ENCODE peak calls at places on chromosomes 13 and 19, in ten cellular contexts. One of them, this sample, is unnamed.

GRCh38 chr13:75151081-75151643 is 330.8 kb downstream of the TBC1D4 start:
- DNase-seq in right atrium auricular region: no peak
- DNase-seq in H7: no peak
- DNase-seq in fibroblast of mammary gland: peak; percentile 79
- DNase-seq in mesendoderm: no peak
- DNase-seq in dorsolateral prefrontal cortex: no peak
- DNase-seq in choroid plexus epithelial cell: peak; percentile 91
- DNase-seq in CD4-positive, CD25-positive, alpha-beta regulatory T cell: no peak
- DNase-seq in mucosa of descending colon: no peak
- DNase-seq in transverse colon: no peak
- DNase-seq in this sample: no peak

GRCh38 chr13:45082964-45083363 is 37.3 kb upstream of the GTF2F2 start:
- DNase-seq in right atrium auricular region: no peak
- DNase-seq in H7: no peak
- DNase-seq in fibroblast of mammary gland: peak; percentile 76
- DNase-seq in mesendoderm: no peak
- DNase-seq in dorsolateral prefrontal cortex: no peak
- DNase-seq in choroid plexus epithelial cell: peak; percentile 13
- DNase-seq in CD4-positive, CD25-positive, alpha-beta regulatory T cell: no peak
- DNase-seq in mucosa of descending colon: no peak
- DNase-seq in transverse colon: no peak
- DNase-seq in this sample: no peak

GRCh38 chr13:112875627-112876026 is 93.4 kb upstream of the MCF2L start:
- DNase-seq in right atrium auricular region: no peak
- DNase-seq in H7: no peak
- DNase-seq in fibroblast of mammary gland: no peak
- DNase-seq in mesendoderm: no peak
- DNase-seq in dorsolateral prefrontal cortex: no peak
- DNase-seq in choroid plexus epithelial cell: no peak
- DNase-seq in CD4-positive, CD25-positive, alpha-beta regulatory T cell: no peak
- DNase-seq in mucosa of descending colon: no peak
- DNase-seq in transverse colon: no peak
- DNase-seq in this sample: no peak

GRCh38 chr13:114035583-114036501 is 62.0 kb upstream of the C13orf46 start:
- DNase-seq in right atrium auricular region: peak; percentile 72
- DNase-seq in H7: peak; percentile 80
- DNase-seq in fibroblast of mammary gland: peak; percentile 40
- DNase-seq in mesendoderm: no peak
- DNase-seq in dorsolateral prefrontal cortex: peak; percentile 80
- DNase-seq in choroid plexus epithelial cell: peak; percentile 65
- DNase-seq in CD4-positive, CD25-positive, alpha-beta regulatory T cell: no peak
- DNase-seq in mucosa of descending colon: no peak
- DNase-seq in transverse colon: no peak
- DNase-seq in this sample: no peak

GRCh38 chr13:38394777-38395504 is 45.3 kb downstream of the UFM1 start:
- DNase-seq in right atrium auricular region: no peak
- DNase-seq in H7: no peak
- DNase-seq in fibroblast of mammary gland: peak; percentile 42
- DNase-seq in mesendoderm: peak; percentile 53
- DNase-seq in dorsolateral prefrontal cortex: no peak
- DNase-seq in choroid plexus epithelial cell: no peak
- DNase-seq in CD4-positive, CD25-positive, alpha-beta regulatory T cell: no peak
- DNase-seq in mucosa of descending colon: no peak
- DNase-seq in transverse colon: no peak
- DNase-seq in this sample: no peak

GRCh38 chr19:50815443-50815842 is 8.1 kb downstream of the KLK1 start:
- DNase-seq in right atrium auricular region: no peak
- DNase-seq in H7: no peak
- DNase-seq in fibroblast of mammary gland: no peak
- DNase-seq in mesendoderm: no peak
- DNase-seq in dorsolateral prefrontal cortex: no peak
- DNase-seq in choroid plexus epithelial cell: no peak
- DNase-seq in CD4-positive, CD25-positive, alpha-beta regulatory T cell: no peak
- DNase-seq in mucosa of descending colon: no peak
- DNase-seq in transverse colon: no peak
- DNase-seq in this sample: no peak

GRCh38 chr19:10291554-10292205 is 1.9 kb downstream of the ICAM5 start:
- DNase-seq in right atrium auricular region: no peak
- DNase-seq in H7: no peak
- DNase-seq in fibroblast of mammary gland: no peak
- DNase-seq in mesendoderm: no peak
- DNase-seq in dorsolateral prefrontal cortex: no peak
- DNase-seq in choroid plexus epithelial cell: no peak
- DNase-seq in CD4-positive, CD25-positive, alpha-beta regulatory T cell: no peak
- DNase-seq in mucosa of descending colon: peak; percentile 53
- DNase-seq in transverse colon: no peak
- DNase-seq in this sample: no peak

GRCh38 chr13:114128624-114129522 is 3.5 kb downstream of the RASA3 start:
- DNase-seq in right atrium auricular region: peak; percentile 91
- DNase-seq in H7: no peak
- DNase-seq in fibroblast of mammary gland: peak; percentile 94
- DNase-seq in mesendoderm: no peak
- DNase-seq in dorsolateral prefrontal cortex: no peak
- DNase-seq in choroid plexus epithelial cell: peak; percentile 90
- DNase-seq in CD4-positive, CD25-positive, alpha-beta regulatory T cell: peak; percentile 85
- DNase-seq in mucosa of descending colon: peak; percentile 72
- DNase-seq in transverse colon: peak; percentile 79
- DNase-seq in this sample: peak; percentile 83

GRCh38 chr13:84870190-84870589 is 929.0 kb downstream of the SLITRK6 start:
- DNase-seq in right atrium auricular region: no peak
- DNase-seq in H7: no peak
- DNase-seq in fibroblast of mammary gland: peak; percentile 1
- DNase-seq in mesendoderm: peak; percentile 21
- DNase-seq in dorsolateral prefrontal cortex: no peak
- DNase-seq in choroid plexus epithelial cell: peak; percentile 1
- DNase-seq in CD4-positive, CD25-positive, alpha-beta regulatory T cell: no peak
- DNase-seq in mucosa of descending colon: no peak
- DNase-seq in transverse colon: no peak
- DNase-seq in this sample: no peak

GRCh38 chr13:44710576-44710975 is 134.4 kb upstream of the TSC22D1 start:
- DNase-seq in right atrium auricular region: no peak
- DNase-seq in H7: no peak
- DNase-seq in fibroblast of mammary gland: peak; percentile 93
- DNase-seq in mesendoderm: peak; percentile 44
- DNase-seq in dorsolateral prefrontal cortex: no peak
- DNase-seq in choroid plexus epithelial cell: peak; percentile 94
- DNase-seq in CD4-positive, CD25-positive, alpha-beta regulatory T cell: no peak
- DNase-seq in mucosa of descending colon: no peak
- DNase-seq in transverse colon: no peak
- DNase-seq in this sample: no peak

GRCh38 chr13:106083620-106084350 is 451.7 kb downstream of the EFNB2 start:
- DNase-seq in right atrium auricular region: no peak
- DNase-seq in H7: peak; percentile 70
- DNase-seq in fibroblast of mammary gland: peak; percentile 73
- DNase-seq in mesendoderm: peak; percentile 70
- DNase-seq in dorsolateral prefrontal cortex: peak; percentile 32
- DNase-seq in choroid plexus epithelial cell: peak; percentile 78
- DNase-seq in CD4-positive, CD25-positive, alpha-beta regulatory T cell: no peak
- DNase-seq in mucosa of descending colon: no peak
- DNase-seq in transverse colon: peak; percentile 43
- DNase-seq in this sample: no peak

GRCh38 chr19:14031719-14032480 is at the start of gene IL27RA:
- DNase-seq in right atrium auricular region: no peak
- DNase-seq in H7: peak; percentile 85
- DNase-seq in fibroblast of mammary gland: peak; percentile 26
- DNase-seq in mesendoderm: peak; percentile 63
- DNase-seq in dorsolateral prefrontal cortex: peak; percentile 17
- DNase-seq in choroid plexus epithelial cell: peak; percentile 32
- DNase-seq in CD4-positive, CD25-positive, alpha-beta regulatory T cell: peak; percentile 85
- DNase-seq in mucosa of descending colon: peak; percentile 78
- DNase-seq in transverse colon: peak; percentile 75
- DNase-seq in this sample: peak; percentile 86

GRCh38 chr13:35988648-35989081 is 142.5 kb downstream of the DCLK1 start:
- DNase-seq in right atrium auricular region: no peak
- DNase-seq in H7: no peak
- DNase-seq in fibroblast of mammary gland: peak; percentile 95
- DNase-seq in mesendoderm: peak; percentile 41
- DNase-seq in dorsolateral prefrontal cortex: no peak
- DNase-seq in choroid plexus epithelial cell: peak; percentile 63
- DNase-seq in CD4-positive, CD25-positive, alpha-beta regulatory T cell: no peak
- DNase-seq in mucosa of descending colon: no peak
- DNase-seq in transverse colon: no peak
- DNase-seq in this sample: no peak

GRCh38 chr13:69603144-69603853 is 504.3 kb upstream of the ATXN8OS start:
- DNase-seq in right atrium auricular region: no peak
- DNase-seq in H7: no peak
- DNase-seq in fibroblast of mammary gland: no peak
- DNase-seq in mesendoderm: no peak
- DNase-seq in dorsolateral prefrontal cortex: no peak
- DNase-seq in choroid plexus epithelial cell: no peak
- DNase-seq in CD4-positive, CD25-positive, alpha-beta regulatory T cell: no peak
- DNase-seq in mucosa of descending colon: no peak
- DNase-seq in transverse colon: no peak
- DNase-seq in this sample: no peak

GRCh38 chr19:32168606-32169005 is 176.8 kb upstream of the ZNF507 start:
- DNase-seq in right atrium auricular region: peak; percentile 26
- DNase-seq in H7: no peak
- DNase-seq in fibroblast of mammary gland: no peak
- DNase-seq in mesendoderm: no peak
- DNase-seq in dorsolateral prefrontal cortex: no peak
- DNase-seq in choroid plexus epithelial cell: no peak
- DNase-seq in CD4-positive, CD25-positive, alpha-beta regulatory T cell: no peak
- DNase-seq in mucosa of descending colon: no peak
- DNase-seq in transverse colon: no peak
- DNase-seq in this sample: no peak

GRCh38 chr19:48958006-48958405 is 3.3 kb downstream of the BAX start:
- DNase-seq in right atrium auricular region: no peak
- DNase-seq in H7: no peak
- DNase-seq in fibroblast of mammary gland: no peak
- DNase-seq in mesendoderm: no peak
- DNase-seq in dorsolateral prefrontal cortex: no peak
- DNase-seq in choroid plexus epithelial cell: no peak
- DNase-seq in CD4-positive, CD25-positive, alpha-beta regulatory T cell: no peak
- DNase-seq in mucosa of descending colon: no peak
- DNase-seq in transverse colon: no peak
- DNase-seq in this sample: no peak

GRCh38 chr13:51659276-51660127 is 75.2 kb downstream of the WDFY2 start:
- DNase-seq in right atrium auricular region: no peak
- DNase-seq in H7: no peak
- DNase-seq in fibroblast of mammary gland: peak; percentile 67
- DNase-seq in mesendoderm: no peak
- DNase-seq in dorsolateral prefrontal cortex: no peak
- DNase-seq in choroid plexus epithelial cell: peak; percentile 24
- DNase-seq in CD4-positive, CD25-positive, alpha-beta regulatory T cell: no peak
- DNase-seq in mucosa of descending colon: no peak
- DNase-seq in transverse colon: no peak
- DNase-seq in this sample: no peak

GRCh38 chr13:53158201-53158600 is 129.6 kb downstream of the OLFM4 start:
- DNase-seq in right atrium auricular region: no peak
- DNase-seq in H7: no peak
- DNase-seq in fibroblast of mammary gland: no peak
- DNase-seq in mesendoderm: no peak
- DNase-seq in dorsolateral prefrontal cortex: no peak
- DNase-seq in choroid plexus epithelial cell: no peak
- DNase-seq in CD4-positive, CD25-positive, alpha-beta regulatory T cell: no peak
- DNase-seq in mucosa of descending colon: no peak
- DNase-seq in transverse colon: no peak
- DNase-seq in this sample: no peak
- H3K4me3 ChIP-seq in right atrium auricular region: no peak overlapping the region
- H3K4me3 ChIP-seq in H7: no peak overlapping the region
- H3K4me3 ChIP-seq in fibroblast of mammary gland: no peak overlapping the region
- H3K4me3 ChIP-seq in mesendoderm: no peak overlapping the region
- H3K4me3 ChIP-seq in dorsolateral prefrontal cortex: no peak overlapping the region
- H3K4me3 ChIP-seq in choroid plexus epithelial cell: no peak overlapping the region
- H3K4me3 ChIP-seq in CD4-positive, CD25-positive, alpha-beta regulatory T cell: no peak overlapping the region
- H3K4me3 ChIP-seq in mucosa of descending colon: no peak overlapping the region
- H3K4me3 ChIP-seq in transverse colon: no peak overlapping the region
- H3K4me3 ChIP-seq in this sample: no peak overlapping the region

DNA sequence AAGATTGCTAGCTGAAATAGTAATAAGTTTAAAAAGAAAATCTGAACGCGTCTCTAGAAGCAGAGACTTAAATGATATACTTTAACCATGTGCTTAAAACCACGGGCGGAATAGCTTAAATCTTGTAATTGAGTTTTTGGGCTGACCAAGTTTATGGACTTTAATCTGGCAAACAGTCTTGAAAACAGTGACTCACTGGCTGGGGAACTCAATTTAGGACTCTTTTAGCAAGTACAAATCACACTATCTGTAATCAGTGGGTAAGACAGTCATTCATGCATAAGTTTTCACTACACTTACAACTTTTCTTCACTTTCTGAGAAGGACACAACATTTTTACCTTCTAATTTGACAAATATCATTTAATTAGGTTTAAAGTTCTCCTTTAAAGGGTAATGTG is 26.8 kb downstream of the ZNF627 start:
- DNase-seq in right atrium auricular region: no peak
- DNase-seq in H7: no peak
- DNase-seq in fibroblast of mammary gland: peak; percentile 61
- DNase-seq in mesendoderm: no peak
- DNase-seq in dorsolateral prefrontal cortex: no peak
- DNase-seq in choroid plexus epithelial cell: peak; percentile 37
- DNase-seq in CD4-positive, CD25-positive, alpha-beta regulatory T cell: no peak
- DNase-seq in mucosa of descending colon: no peak
- DNase-seq in transverse colon: no peak
- DNase-seq in this sample: no peak
- H3K4me3 ChIP-seq in right atrium auricular region: peak overlapping the region; percentile 51
- H3K4me3 ChIP-seq in H7: no peak overlapping the region
- H3K4me3 ChIP-seq in fibroblast of mammary gland: peak overlapping the region; percentile 41
- H3K4me3 ChIP-seq in mesendoderm: no peak overlapping the region
- H3K4me3 ChIP-seq in dorsolateral prefrontal cortex: peak overlapping the region; percentile 60
- H3K4me3 ChIP-seq in choroid plexus epithelial cell: no peak overlapping the region
- H3K4me3 ChIP-seq in CD4-positive, CD25-positive, alpha-beta regulatory T cell: no peak overlapping the region
- H3K4me3 ChIP-seq in mucosa of descending colon: no peak overlapping the region
- H3K4me3 ChIP-seq in transverse colon: peak overlapping the region; percentile 6
- H3K4me3 ChIP-seq in this sample: no peak overlapping the region

DNA sequence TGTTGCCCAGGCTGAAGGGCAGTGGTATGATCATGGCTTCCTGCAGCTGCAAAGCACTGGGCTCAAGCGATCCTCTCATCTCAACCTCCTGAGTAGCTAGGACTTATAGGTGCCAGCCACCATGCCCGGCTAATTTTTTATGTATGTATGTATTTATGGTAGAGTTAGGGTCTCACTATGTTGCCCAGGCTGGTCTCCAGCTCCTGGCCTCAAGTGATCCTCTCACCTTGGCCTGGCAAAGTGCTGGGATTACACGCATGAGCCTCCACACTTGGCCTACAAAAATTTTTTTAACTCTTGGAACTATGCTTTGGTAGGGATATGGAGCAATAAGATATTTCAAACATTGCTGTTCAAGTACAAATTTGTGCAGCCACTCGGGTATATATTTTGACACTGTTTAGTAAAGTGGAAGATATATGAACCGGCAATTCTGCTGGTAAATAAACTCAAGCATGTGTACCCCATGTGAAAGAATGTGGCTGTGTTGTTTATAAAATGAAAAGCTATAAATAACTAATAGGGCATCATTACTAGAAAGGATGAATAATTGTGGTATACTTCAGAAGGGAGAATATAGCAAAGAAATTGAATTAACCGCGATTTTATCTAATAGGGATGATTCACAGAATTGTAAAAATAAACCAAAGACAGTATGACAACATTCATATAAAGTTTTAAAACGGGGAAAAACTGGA is 1.1 kb downstream of the ZNF566 start:
- DNase-seq in right atrium auricular region: no peak
- DNase-seq in H7: no peak
- DNase-seq in fibroblast of mammary gland: no peak
- DNase-seq in mesendoderm: no peak
- DNase-seq in dorsolateral prefrontal cortex: no peak
- DNase-seq in choroid plexus epithelial cell: no peak
- DNase-seq in CD4-positive, CD25-positive, alpha-beta regulatory T cell: peak; percentile 2
- DNase-seq in mucosa of descending colon: no peak
- DNase-seq in transverse colon: no peak
- DNase-seq in this sample: no peak
- H3K4me3 ChIP-seq in right atrium auricular region: peak overlapping the region; percentile 78
- H3K4me3 ChIP-seq in H7: peak overlapping the region; percentile 78
- H3K4me3 ChIP-seq in fibroblast of mammary gland: peak overlapping the region; percentile 87
- H3K4me3 ChIP-seq in mesendoderm: peak overlapping the region; percentile 59
- H3K4me3 ChIP-seq in dorsolateral prefrontal cortex: peak overlapping the region; percentile 90
- H3K4me3 ChIP-seq in choroid plexus epithelial cell: peak overlapping the region; percentile 96
- H3K4me3 ChIP-seq in CD4-positive, CD25-positive, alpha-beta regulatory T cell: peak overlapping the region; percentile 89
- H3K4me3 ChIP-seq in mucosa of descending colon: no peak overlapping the region
- H3K4me3 ChIP-seq in transverse colon: peak overlapping the region; percentile 73
- H3K4me3 ChIP-seq in this sample: peak overlapping the region; percentile 99

GRCh38 chr19:46824887-46825730 is 25.5 kb downstream of the AP2S1 start:
- DNase-seq in right atrium auricular region: no peak
- DNase-seq in H7: no peak
- DNase-seq in fibroblast of mammary gland: peak; percentile 22
- DNase-seq in mesendoderm: no peak
- DNase-seq in dorsolateral prefrontal cortex: no peak
- DNase-seq in choroid plexus epithelial cell: peak; percentile 44
- DNase-seq in CD4-positive, CD25-positive, alpha-beta regulatory T cell: peak; percentile 33
- DNase-seq in mucosa of descending colon: no peak
- DNase-seq in transverse colon: peak; percentile 22
- DNase-seq in this sample: no peak
- H3K4me3 ChIP-seq in right atrium auricular region: no peak overlapping the region
- H3K4me3 ChIP-seq in H7: no peak overlapping the region
- H3K4me3 ChIP-seq in fibroblast of mammary gland: no peak overlapping the region
- H3K4me3 ChIP-seq in mesendoderm: no peak overlapping the region
- H3K4me3 ChIP-seq in dorsolateral prefrontal cortex: no peak overlapping the region
- H3K4me3 ChIP-seq in choroid plexus epithelial cell: no peak overlapping the region
- H3K4me3 ChIP-seq in CD4-positive, CD25-positive, alpha-beta regulatory T cell: no peak overlapping the region
- H3K4me3 ChIP-seq in mucosa of descending colon: no peak overlapping the region
- H3K4me3 ChIP-seq in transverse colon: no peak overlapping the region
- H3K4me3 ChIP-seq in this sample: no peak overlapping the region